ENCODE peak calls at places on chromosomes 12 and 14, in five cellular contexts. D, W, A, T and L are unnamed samples. For H3K4me1, the result is how much of the 10 kb centered on the place peaks cover.

GRCh38 chr12:8038659-8039114 is 6.2 kb downstream of the FOXJ2 start:
- DNase-seq in W (peak), D (peak), T (peak), A (no peak), L (peak)

GRCh38 chr14:56782701-56783100 is 27.6 kb downstream of the OTX2 start:
- DNase-seq in A (no peak), T (no peak), D (no peak), W (no peak), L (no peak)

GRCh38 chr12:30927210-30927576 is 645 bp downstream of the TSPAN11 start:
- DNase-seq in W (no peak), A (no peak), T (no peak), D (no peak), L (no peak)

GRCh38 chr12:69052613-69053408 is 119.8 kb upstream of the CPM start:
- DNase-seq in A (no peak), W (no peak), T (no peak), D (no peak), L (no peak)

GRCh38 chr12:132677492-132677891 is 9.7 kb downstream of the POLE start:
- DNase-seq in W (no peak), T (no peak), A (no peak), D (no peak), L (no peak)

GRCh38 chr12:6987956-6988573 is 17.4 kb downstream of the EMG1 start:
- DNase-seq in T (no peak), A (no peak), W (no peak), D (no peak), L (no peak)

GRCh38 chr12:69527506-69528272 is 57.5 kb downstream of the FRS2 start:
- DNase-seq in W (no peak), D (no peak), T (no peak), A (no peak), L (no peak)

GRCh38 chr12:7060353-7060954 is at the start of gene C1S:
- DNase-seq in A (no peak), T (peak), W (peak), D (peak), L (peak)

GRCh38 chr14:32303865-32304264 is 25.2 kb upstream of the AKAP6 start:
- DNase-seq in D (no peak), W (no peak), T (no peak), A (no peak), L (no peak)

GRCh38 chr12:24561411-24561871 is 387.5 kb downstream of the BCAT1 start:
- DNase-seq in D (no peak), A (no peak), W (no peak), T (no peak), L (no peak)

GRCh38 chr14:89067293-89067972 is 243.0 kb downstream of the TTC8 start:
- DNase-seq in D (no peak), A (no peak), W (no peak), T (no peak), L (no peak)

GRCh38 chr12:42958271-42958674 is 368.7 kb upstream of the PRICKLE1 start:
- DNase-seq in T (no peak), D (no peak), W (no peak), A (no peak), L (no peak)

GRCh38 chr14:103629503-103630121 is 601 bp downstream of the KLC1 start:
- DNase-seq in A (peak), D (peak), T (peak), W (peak), L (peak)

GRCh38 chr12:96197503-96198272 is 3.5 kb downstream of the ELK3 start:
- DNase-seq in W (no peak), A (no peak), T (no peak), D (no peak), L (no peak)

GRCh38 chr12:102824218-102824835 is 92.7 kb downstream of the PAH start:
- DNase-seq in T (peak), A (no peak), D (peak), W (peak), L (peak)

GRCh38 chr14:100788517-100789365 is 37.2 kb upstream of the MEG3 start:
- DNase-seq in A (no peak), T (no peak), W (no peak), D (peak), L (no peak)

GRCh38 chr14:104290058-104290667 is 151.8 kb downstream of the KIF26A start:
- DNase-seq in A (no peak), T (peak), W (peak), D (peak), L (no peak)

GRCh38 chr14:105477659-105478623 is 3.3 kb downstream of the CRIP2 start:
- DNase-seq in D (no peak), W (no peak), T (no peak), A (peak), L (no peak)

GRCh38 chr12:6996040-6996441 is 22.2 kb downstream of the LPCAT3 start:
- DNase-seq in D (peak), W (no peak), A (no peak), T (no peak), L (no peak)

GRCh38 chr12:45644521-45644920 is 85.0 kb upstream of the ARID2 start:
- DNase-seq in A (no peak), W (no peak), D (no peak), T (no peak), L (no peak)

GRCh38 chr14:79840068-79840467 is 371.2 kb downstream of the DIO2 start:
- DNase-seq in T (no peak), W (no peak), D (no peak), A (no peak), L (no peak)

GRCh38 chr12:79737875-79738718 is 47.3 kb upstream of the PAWR start:
- DNase-seq in D (no peak), T (no peak), W (no peak), A (peak), L (peak)

GRCh38 chr12:66196806-66197205 is 7.8 kb downstream of the IRAK3 start:
- DNase-seq in T (no peak), D (no peak), A (no peak), W (no peak), L (no peak)

DNA sequence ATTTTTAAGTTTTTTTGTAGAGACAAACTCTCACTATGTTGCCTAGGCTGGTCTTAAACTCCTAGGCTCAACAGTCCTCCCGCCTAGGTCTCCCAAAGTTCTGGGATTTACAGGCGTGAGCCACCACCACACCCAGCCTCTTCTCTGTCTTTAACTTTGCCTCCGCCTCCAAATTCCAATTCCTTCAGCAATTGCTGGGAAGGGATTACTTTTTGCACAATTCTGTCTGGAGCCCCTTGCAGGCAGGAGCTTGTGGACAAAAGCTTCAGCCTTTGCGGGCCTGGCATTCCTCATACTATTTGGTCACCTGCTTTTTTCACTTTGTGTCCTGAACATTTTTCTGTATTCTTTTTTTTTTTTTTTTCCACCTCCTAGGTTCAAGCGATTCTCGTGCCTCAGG is 26.0 kb downstream of the SH2B3 start:
- DNase-seq in T (no peak), A (no peak), W (no peak), D (no peak), L (no peak)
- H3K4me1 ChIP-seq in T (under half), A (half or more), W (under half), D (half or more), L (under half)

GRCh38 chr12:32560520-32560919 is 118.6 kb upstream of the DNM1L start:
- DNase-seq in T (no peak), D (no peak), W (no peak), A (no peak), L (no peak)

GRCh38 chr12:32558941-32559340 is 120.2 kb upstream of the DNM1L start:
- DNase-seq in A (no peak), W (no peak), T (no peak), D (no peak), L (no peak)

GRCh38 chr12:32561931-32562341 is 117.2 kb upstream of the DNM1L start:
- DNase-seq in T (no peak), D (no peak), A (no peak), W (no peak), L (peak)

DNA sequence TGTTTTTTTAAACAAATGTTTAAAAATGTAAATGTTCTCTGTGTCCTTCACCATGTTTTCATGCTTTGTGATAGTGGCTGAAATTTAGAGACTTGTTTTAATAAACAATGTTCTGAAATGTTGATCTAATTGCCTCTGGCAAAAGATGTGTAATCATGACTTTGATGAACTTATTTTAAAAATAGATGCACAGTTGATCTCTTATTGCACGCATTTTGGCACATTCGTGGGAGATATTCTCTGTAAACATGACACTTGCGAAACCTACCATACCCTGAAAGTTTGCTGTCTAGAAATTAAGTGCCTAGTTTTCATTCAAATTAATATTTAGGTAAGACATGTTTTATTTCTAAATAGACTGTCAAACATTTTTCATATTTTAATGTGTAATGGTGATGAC is 119.7 kb upstream of the DNM1L start:
- DNase-seq in T (no peak), W (no peak), A (no peak), D (no peak), L (no peak)
- H3K4me1 ChIP-seq in T (under half), W (under half), A (under half), D (under half), L (under half)

GRCh38 chr12:124543591-124544310 is 23.7 kb downstream of the NCOR2 start:
- DNase-seq in W (peak), T (no peak), D (no peak), A (no peak), L (no peak)

GRCh38 chr12:124543052-124543590 is 24.3 kb downstream of the NCOR2 start:
- DNase-seq in W (peak), T (no peak), A (peak), D (no peak), L (no peak)

GRCh38 chr12:124544311-124544970 is 23.0 kb downstream of the NCOR2 start:
- DNase-seq in W (peak), D (no peak), A (no peak), T (no peak), L (no peak)

GRCh38 chr12:124545508-124546418 is 21.6 kb downstream of the NCOR2 start:
- DNase-seq in W (peak), T (no peak), D (no peak), A (no peak), L (no peak)

DNA sequence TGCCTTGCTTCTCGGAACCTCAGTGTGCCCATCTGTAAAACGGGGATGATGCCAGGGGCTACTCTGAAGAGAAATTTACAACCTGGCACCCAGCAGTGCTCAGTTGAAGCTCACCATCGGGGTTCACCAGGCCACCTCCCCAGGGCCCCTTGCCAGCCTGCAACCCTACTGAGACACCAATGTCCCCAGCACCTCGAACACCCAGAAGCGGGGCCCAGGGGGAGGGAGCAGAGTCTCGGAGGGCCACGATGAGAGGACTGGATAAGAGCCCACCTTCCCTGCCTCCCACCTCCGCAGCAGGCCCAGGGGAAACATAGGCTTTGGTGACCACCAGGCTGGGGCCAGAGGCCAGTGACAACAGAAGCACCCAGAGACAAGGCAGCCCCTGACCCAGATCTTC is 22.4 kb downstream of the NCOR2 start:
- DNase-seq in W (peak), T (no peak), A (no peak), D (no peak), L (no peak)
- H3K4me1 ChIP-seq in W (under half), T (half or more), A (under half), D (half or more), L (half or more)

GRCh38 chr14:68244272-68244975 is 424.8 kb downstream of the RAD51B start:
- DNase-seq in W (no peak), T (no peak), A (no peak), D (no peak), L (no peak)
- H3K4me1 ChIP-seq in W (under half), T (under half), A (under half), D (half or more), L (half or more)

GRCh38 chr12:52149182-52149641 is 42.6 kb downstream of the KRT80 start:
- DNase-seq in T (peak), A (no peak), W (no peak), D (no peak), L (no peak)

GRCh38 chr12:52151859-52152783 is 39.7 kb downstream of the KRT80 start:
- DNase-seq in W (peak), A (peak), T (peak), D (peak), L (peak)

GRCh38 chr12:52152905-52153317 is 38.9 kb downstream of the KRT80 start:
- DNase-seq in D (no peak), T (no peak), W (no peak), A (no peak), L (no peak)

GRCh38 chr12:52149651-52150241 is 42.1 kb downstream of the KRT80 start:
- DNase-seq in W (no peak), D (no peak), T (no peak), A (no peak), L (no peak)

GRCh38 chr12:52151153-52151858 is 40.5 kb downstream of the KRT80 start:
- DNase-seq in A (no peak), T (no peak), D (no peak), W (no peak), L (no peak)
- H3K4me1 ChIP-seq in A (under half), T (under half), D (under half), W (under half), L (under half)

GRCh38 chr14:62304172-62304571 is 542.0 kb downstream of the SNAPC1 start:
- DNase-seq in A (no peak), T (no peak), D (no peak), W (no peak), L (no peak)

GRCh38 chr14:62303437-62303836 is 541.2 kb downstream of the SNAPC1 start:
- DNase-seq in T (no peak), D (no peak), A (no peak), W (no peak), L (no peak)

GRCh38 chr14:62301911-62302310 is 539.7 kb downstream of the SNAPC1 start:
- DNase-seq in W (no peak), D (no peak), T (no peak), A (no peak), L (no peak)

DNA sequence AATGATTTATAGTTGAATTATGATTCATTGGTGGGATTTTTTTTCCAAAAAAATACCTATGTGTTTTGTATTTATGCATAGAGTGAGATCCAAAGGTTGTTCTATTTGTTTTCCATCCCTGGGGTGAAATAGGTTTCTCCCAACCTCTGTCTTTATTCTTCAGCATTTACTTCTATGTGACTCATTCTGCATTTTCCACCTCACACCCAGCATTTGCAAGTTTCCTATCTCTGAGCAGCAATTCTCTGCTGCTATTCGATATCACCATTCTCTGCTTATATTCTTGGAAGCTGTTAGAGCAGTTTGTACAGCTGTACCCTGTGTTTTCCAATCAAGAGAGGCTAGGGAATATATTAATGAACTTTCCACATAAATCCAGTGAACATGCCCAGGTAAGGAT is 538.9 kb downstream of the SNAPC1 start:
- DNase-seq in W (no peak), D (no peak), A (no peak), T (no peak), L (no peak)
- H3K4me1 ChIP-seq in W (under half), D (under half), A (under half), T (under half), L (under half)

DNA sequence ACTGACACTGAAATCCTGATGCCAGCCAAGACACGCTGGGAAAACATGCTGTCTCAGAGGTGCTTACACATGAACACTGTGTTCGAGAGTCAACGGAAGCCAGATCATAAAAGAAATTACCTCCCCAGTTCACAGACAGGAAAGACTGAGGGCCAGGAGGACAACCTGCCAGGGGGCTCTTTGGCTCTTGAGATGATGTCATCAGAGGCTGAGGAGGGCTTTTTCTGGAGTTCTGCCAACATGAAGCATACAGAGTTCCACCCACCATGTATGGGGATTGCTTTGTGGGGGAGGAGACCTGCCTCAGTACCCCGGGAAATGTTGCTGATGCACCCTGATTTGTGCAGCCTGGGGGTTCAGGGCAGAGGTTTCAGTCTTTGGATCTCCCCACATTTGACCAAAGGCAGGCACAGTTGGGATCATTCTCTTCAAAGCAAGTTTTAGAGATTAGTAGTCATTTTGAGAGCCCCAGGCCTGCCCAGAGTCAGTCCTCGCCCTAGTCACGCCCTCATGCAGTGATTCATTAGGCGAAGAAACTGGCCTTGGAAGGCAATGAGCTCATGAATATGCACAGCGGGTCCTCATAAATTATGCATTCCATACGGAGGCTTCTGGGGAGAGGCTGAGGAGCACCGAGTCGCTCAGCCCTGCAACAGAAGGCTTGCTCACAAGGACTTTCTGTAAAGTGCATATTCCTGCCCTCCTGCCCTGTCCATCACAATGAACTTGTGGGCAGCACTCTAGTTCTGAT is 34.9 kb upstream of the EML1 start:
- DNase-seq in D (no peak), T (no peak), A (no peak), W (peak), L (no peak)
- H3K4me1 ChIP-seq in D (under half), T (under half), A (under half), W (under half), L (under half)

GRCh38 chr14:24366664-24367505 is 1.1 kb upstream of the NFATC4 start:
- DNase-seq in T (peak), W (peak), A (peak), D (peak), L (peak)

GRCh38 chr14:24364841-24365240 is 3.1 kb upstream of the NFATC4 start:
- DNase-seq in D (no peak), A (no peak), W (no peak), T (no peak), L (no peak)

GRCh38 chr14:24367506-24368214 is at the start of gene NFATC4:
- DNase-seq in W (peak), A (peak), T (peak), D (peak), L (peak)

GRCh38 chr14:24365600-24366374 is 2.2 kb upstream of the NFATC4 start:
- DNase-seq in D (peak), A (peak), T (peak), W (peak), L (peak)

DNA sequence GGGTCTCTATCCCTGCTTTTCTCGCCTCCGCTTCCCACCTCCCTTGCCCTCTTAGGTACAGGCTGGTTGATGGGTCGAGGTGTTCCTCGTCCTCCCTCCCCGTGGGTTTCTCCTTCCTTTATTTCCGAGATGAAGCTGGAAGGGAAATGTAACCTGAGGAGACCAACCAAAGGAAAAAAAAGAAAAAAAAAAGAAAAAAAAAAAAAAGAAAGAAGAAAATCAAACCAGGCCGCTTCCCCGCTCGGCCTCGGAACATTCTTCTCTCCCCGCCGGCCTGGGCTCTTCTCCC is 1.7 kb upstream of the NFATC4 start:
- DNase-seq in D (no peak), W (no peak), T (no peak), A (peak), L (no peak)
- H3K4me1 ChIP-seq in D (under half), W (under half), T (under half), A (under half), L (under half)